ENCODE peak calls at places on chromosomes 1 and 21, in four cellular contexts. R is cerebellar cortex; F is NCI-H1105; W is activated CD8-positive, alpha-beta memory T cell treated with anti-CD3 and anti-CD28 coated beads for 24 hours. N is an unnamed sample.

GRCh38 chr1:43348809-43349593 is 9.8 kb upstream of the CDC20 start:
- DNase-seq in R (peak; percentile 77), F (peak; percentile 97), W (peak; percentile 78), N (no peak)

GRCh38 chr1:155073377-155074272 is 5.0 kb upstream of the EFNA3 start:
- DNase-seq in R (no peak), F (no peak), W (no peak), N (no peak)

GRCh38 chr1:76048194-76048593 is 26.4 kb upstream of the ST6GALNAC3 start:
- DNase-seq in R (no peak), F (no peak), W (no peak), N (no peak)

GRCh38 chr1:147167361-147167760 is 4.9 kb downstream of the PRKAB2 start:
- DNase-seq in R (no peak), F (no peak), W (no peak), N (no peak)

GRCh38 chr1:161001537-161001936 is 19.4 kb downstream of the F11R start:
- DNase-seq in R (no peak), F (peak; percentile 53), W (no peak), N (no peak)

GRCh38 chr1:37137018-37137417 is 102.7 kb upstream of the GRIK3 start:
- DNase-seq in R (no peak), F (no peak), W (no peak), N (no peak)

GRCh38 chr1:232221790-232222499 is 408.0 kb downstream of the SIPA1L2 start:
- DNase-seq in R (no peak), F (no peak), W (no peak), N (no peak)

GRCh38 chr21:31318971-31319370 is 25.1 kb downstream of the TIAM1 start:
- DNase-seq in R (no peak), F (no peak), W (no peak), N (no peak)

GRCh38 chr21:34204481-34205439 is 131.4 kb downstream of the MRPS6 start:
- DNase-seq in R (peak; percentile 84), F (peak; percentile 10), W (peak; percentile 52), N (peak; percentile 12)

GRCh38 chr1:185439727-185440415 is 122.8 kb upstream of the IVNS1ABP start:
- DNase-seq in R (no peak), F (no peak), W (peak; percentile 67), N (no peak)

N was measured in pons.